ENCODE peak calls at places on chromosomes 6 and 20, in nine cellular contexts. Z, Y, F, V, C, W, H, O and M are unnamed samples.

GRCh38 chr20:59571591-59572314 is 32.6 kb upstream of the PHACTR3 start:
- DNase-seq in C (peak; percentile 20), H (peak; percentile 23), Z (peak; percentile 2), F (peak; percentile 51), Y (no peak), V (peak; percentile 70), W (peak; percentile 42), O (peak; percentile 13), M (peak; percentile 20)

GRCh38 chr6:33297956-33298772 is 578 bp downstream of the RGL2 start:
- DNase-seq in H (peak; percentile 83), W (no peak), Z (no peak), O (no peak), F (peak; percentile 80), V (peak; percentile 75), C (peak; percentile 59), Y (peak; percentile 81), M (peak; percentile 91)

GRCh38 chr6:7541175-7542064 is at the start of gene DSP:
- DNase-seq in F (peak; percentile 96), Y (no peak), V (peak; percentile 39), O (no peak), W (no peak), Z (peak; percentile 96), H (no peak), C (no peak), M (no peak)

GRCh38 chr20:16257813-16258430 is 315.3 kb downstream of the KIF16B start:
- DNase-seq in V (no peak), H (no peak), O (no peak), F (no peak), C (no peak), Z (no peak), Y (no peak), W (no peak), M (no peak)

GRCh38 chr6:117346142-117346930 is 79.4 kb downstream of the ROS1 start:
- DNase-seq in O (no peak), V (no peak), Y (peak; percentile 5), H (no peak), Z (peak; percentile 7), F (peak; percentile 23), W (no peak), C (no peak), M (peak; percentile 17)

GRCh38 chr20:11047559-11047958 is 373.8 kb upstream of the JAG1 start:
- DNase-seq in C (no peak), V (no peak), O (no peak), Y (no peak), Z (no peak), F (no peak), H (no peak), W (no peak), M (peak; percentile 12)

GRCh38 chr6:63509652-63510352 is 62.5 kb upstream of the LOC128125822 start:
- DNase-seq in Z (no peak), O (no peak), V (no peak), C (no peak), W (no peak), F (peak; percentile 99), Y (no peak), H (no peak), M (no peak)

GRCh38 chr6:139271056-139271455 is 20.7 kb downstream of the TXLNB start:
- DNase-seq in O (no peak), F (no peak), Z (no peak), Y (peak; percentile 42), H (no peak), W (no peak), C (no peak), V (no peak), M (no peak)

GRCh38 chr6:5521322-5521721 is 260.0 kb downstream of the FARS2 start:
- DNase-seq in V (no peak), H (no peak), F (no peak), Z (no peak), Y (no peak), C (no peak), W (no peak), O (no peak), M (no peak)

GRCh38 chr6:108559097-108559883 is 1.4 kb upstream of the FOXO3 start:
- DNase-seq in C (peak; percentile 91), F (peak; percentile 64), V (peak; percentile 66), W (peak; percentile 85), Y (no peak), Z (peak; percentile 78), O (peak; percentile 68), H (peak; percentile 55), M (peak; percentile 76)

GRCh38 chr6:11323666-11324452 is 91.4 kb upstream of the NEDD9 start:
- DNase-seq in F (peak; percentile 86), Y (no peak), C (no peak), W (no peak), H (no peak), Z (no peak), V (no peak), O (no peak), M (no peak)

GRCh38 chr6:169619650-169620049 is 82.2 kb downstream of the WDR27 start:
- DNase-seq in O (no peak), W (no peak), H (no peak), Y (no peak), F (no peak), Z (no peak), C (no peak), V (no peak), M (no peak)

GRCh38 chr6:37940074-37940847 is 120.7 kb downstream of the ZFAND3 start:
- DNase-seq in V (no peak), Z (no peak), W (no peak), C (no peak), Y (no peak), O (no peak), F (no peak), H (peak; percentile 13), M (no peak)